ENCODE peak calls at places on chromosome 1, in six cellular contexts. B, E, U, D, Y and H are unnamed samples.
A peak's percentile ranks its signal among the peaks of the same experiment; 100 is the strongest.

GRCh38 chr1:196877964-196878363 is 9.9 kb upstream of the CFHR4 start:
- DNase-seq in B (no peak), E (no peak), U (no peak), D (no peak), Y (peak; percentile 25), H (no peak)

GRCh38 chr1:20069932-20070331 is at the start of gene PLA2G5:
- DNase-seq in B (no peak), E (no peak), U (no peak), D (no peak), Y (no peak), H (peak; percentile 41)

GRCh38 chr1:224732367-224733006 is 116.4 kb downstream of the CNIH3 start:
- DNase-seq in B (no peak), E (no peak), U (no peak), D (peak; percentile 54), Y (no peak), H (no peak)

GRCh38 chr1:20472860-20473711 is 12.9 kb downstream of the CAMK2N1 start:
- DNase-seq in B (no peak), E (no peak), U (no peak), D (peak; percentile 63), Y (no peak), H (no peak)

GRCh38 chr1:116881879-116882520 is 27.7 kb upstream of the PTGFRN start:
- DNase-seq in B (peak; percentile 23), E (no peak), U (peak; percentile 39), D (peak; percentile 43), Y (peak; percentile 67), H (peak; percentile 54)

GRCh38 chr1:240284656-240285427 is 193.2 kb downstream of the FMN2 start:
- DNase-seq in B (peak; percentile 26), E (no peak), U (no peak), D (no peak), Y (peak; percentile 13), H (no peak)

GRCh38 chr1:69122373-69122772 is 445.3 kb upstream of the LRRC7 start:
- DNase-seq in B (no peak), E (no peak), U (no peak), D (no peak), Y (no peak), H (no peak)

GRCh38 chr1:76095800-76096199 is 21.3 kb downstream of the ST6GALNAC3 start:
- DNase-seq in B (no peak), E (no peak), U (no peak), D (peak; percentile 18), Y (no peak), H (no peak)

GRCh38 chr1:53392460-53392859 is 64.6 kb upstream of the LRP8 start:
- DNase-seq in B (no peak), E (no peak), U (no peak), D (no peak), Y (no peak), H (no peak)

GRCh38 chr1:117231748-117232373 is 21.1 kb upstream of the VTCN1 start:
- DNase-seq in B (no peak), E (no peak), U (no peak), D (peak; percentile 35), Y (no peak), H (peak; percentile 39)

GRCh38 chr1:62111084-62111483 is 83.6 kb upstream of the L1TD1 start:
- DNase-seq in B (no peak), E (no peak), U (no peak), D (no peak), Y (no peak), H (no peak)

GRCh38 chr1:16978589-16979474 is 1.6 kb downstream of the MFAP2 start:
- DNase-seq in B (peak; percentile 55), E (no peak), U (peak; percentile 23), D (no peak), Y (no peak), H (peak; percentile 98)

GRCh38 chr1:12604114-12604874 is 13.7 kb downstream of the DHRS3 start:
- DNase-seq in B (peak; percentile 96), E (peak; percentile 58), U (peak; percentile 97), D (peak; percentile 94), Y (peak; percentile 90), H (peak; percentile 100)

GRCh38 chr1:236150291-236150940 is 8.1 kb downstream of the GPR137B start:
- DNase-seq in B (no peak), E (no peak), U (no peak), D (peak; percentile 36), Y (no peak), H (no peak)

GRCh38 chr1:14567056-14567455 is 31.4 kb upstream of the KAZN start:
- DNase-seq in B (no peak), E (no peak), U (no peak), D (no peak), Y (no peak), H (peak; percentile 8)

GRCh38 chr1:156582388-156583022 is 3.0 kb downstream of the TTC24 start:
- DNase-seq in B (no peak), E (no peak), U (no peak), D (no peak), Y (no peak), H (no peak)

GRCh38 chr1:83512371-83513004 is 486.4 kb downstream of the TTLL7 start:
- DNase-seq in B (no peak), E (no peak), U (no peak), D (no peak), Y (no peak), H (no peak)

GRCh38 chr1:54624466-54625464 is 1.4 kb upstream of the FAM151A start:
- DNase-seq in B (no peak), E (no peak), U (no peak), D (no peak), Y (no peak), H (no peak)